ENCODE peak calls at places on chromosomes 2 and 18, in seven cellular contexts. One of them, this sample, is unnamed.

GRCh38 chr2:140247451-140248205 is 1467.4 kb upstream of the NXPH2 start:
- DNase-seq in fibroblast of lung: peak; percentile 68
- DNase-seq in mucosa of descending colon: no peak
- DNase-seq in heart right ventricle: no peak
- DNase-seq in SK-N-SH: no peak
- DNase-seq in endothelial cell of umbilical vein: no peak
- DNase-seq in A549: no peak
- DNase-seq in this sample: no peak

GRCh38 chr2:8548065-8548870 is 133.6 kb upstream of the ID2 start:
- DNase-seq in A549: no peak
- DNase-seq in heart right ventricle: no peak
- DNase-seq in mucosa of descending colon: no peak
- DNase-seq in fibroblast of lung: no peak
- DNase-seq in SK-N-SH: no peak
- DNase-seq in endothelial cell of umbilical vein: no peak
- DNase-seq in this sample: peak; percentile 24

GRCh38 chr2:102735431-102736130 is 26.2 kb upstream of the TMEM182 start:
- DNase-seq in endothelial cell of umbilical vein: peak; percentile 5
- DNase-seq in fibroblast of lung: peak; percentile 23
- DNase-seq in heart right ventricle: no peak
- DNase-seq in mucosa of descending colon: peak; percentile 60
- DNase-seq in A549: no peak
- DNase-seq in SK-N-SH: no peak
- DNase-seq in this sample: no peak

GRCh38 chr18:71797554-71797953 is 746.6 kb downstream of the CBLN2 start:
- DNase-seq in SK-N-SH: no peak
- DNase-seq in heart right ventricle: no peak
- DNase-seq in mucosa of descending colon: no peak
- DNase-seq in A549: no peak
- DNase-seq in endothelial cell of umbilical vein: no peak
- DNase-seq in fibroblast of lung: no peak
- DNase-seq in this sample: no peak

GRCh38 chr2:64354857-64355680 is 98.9 kb upstream of the LGALSL start:
- DNase-seq in fibroblast of lung: peak; percentile 59
- DNase-seq in SK-N-SH: no peak
- DNase-seq in A549: peak; percentile 70
- DNase-seq in endothelial cell of umbilical vein: no peak
- DNase-seq in mucosa of descending colon: no peak
- DNase-seq in heart right ventricle: no peak
- DNase-seq in this sample: no peak

GRCh38 chr2:133726906-133727305 is 158.6 kb upstream of the NCKAP5 start:
- DNase-seq in endothelial cell of umbilical vein: peak; percentile 31
- DNase-seq in SK-N-SH: no peak
- DNase-seq in A549: no peak
- DNase-seq in heart right ventricle: no peak
- DNase-seq in fibroblast of lung: peak; percentile 32
- DNase-seq in mucosa of descending colon: no peak
- DNase-seq in this sample: no peak

GRCh38 chr18:2965797-2966196 is 47.1 kb downstream of the LPIN2 start:
- DNase-seq in mucosa of descending colon: no peak
- DNase-seq in endothelial cell of umbilical vein: no peak
- DNase-seq in SK-N-SH: no peak
- DNase-seq in fibroblast of lung: no peak
- DNase-seq in A549: no peak
- DNase-seq in heart right ventricle: no peak
- DNase-seq in this sample: no peak

GRCh38 chr18:67108894-67109293 is 407.6 kb downstream of the DSEL start:
- DNase-seq in endothelial cell of umbilical vein: no peak
- DNase-seq in fibroblast of lung: no peak
- DNase-seq in heart right ventricle: no peak
- DNase-seq in mucosa of descending colon: no peak
- DNase-seq in SK-N-SH: no peak
- DNase-seq in A549: no peak
- DNase-seq in this sample: no peak

GRCh38 chr2:46275995-46276394 is 21.2 kb upstream of the EPAS1 start:
- DNase-seq in A549: no peak
- DNase-seq in heart right ventricle: peak; percentile 81
- DNase-seq in mucosa of descending colon: peak; percentile 51
- DNase-seq in endothelial cell of umbilical vein: peak; percentile 89
- DNase-seq in fibroblast of lung: no peak
- DNase-seq in SK-N-SH: no peak
- DNase-seq in this sample: peak; percentile 91

GRCh38 chr2:181106789-181107418 is 126.5 kb downstream of the UBE2E3 start:
- DNase-seq in A549: peak; percentile 65
- DNase-seq in heart right ventricle: no peak
- DNase-seq in mucosa of descending colon: no peak
- DNase-seq in endothelial cell of umbilical vein: peak; percentile 81
- DNase-seq in SK-N-SH: no peak
- DNase-seq in fibroblast of lung: peak; percentile 95
- DNase-seq in this sample: no peak

GRCh38 chr2:191262436-191262835 is 17.2 kb downstream of the MYO1B start:
- DNase-seq in A549: no peak
- DNase-seq in SK-N-SH: no peak
- DNase-seq in mucosa of descending colon: no peak
- DNase-seq in fibroblast of lung: no peak
- DNase-seq in heart right ventricle: no peak
- DNase-seq in endothelial cell of umbilical vein: no peak
- DNase-seq in this sample: no peak

GRCh38 chr2:131104487-131105155 is 515 bp upstream of the PLEKHB2 start:
- DNase-seq in heart right ventricle: no peak
- DNase-seq in A549: peak; percentile 91
- DNase-seq in mucosa of descending colon: no peak
- DNase-seq in fibroblast of lung: peak; percentile 85
- DNase-seq in SK-N-SH: peak; percentile 78
- DNase-seq in endothelial cell of umbilical vein: peak; percentile 50
- DNase-seq in this sample: no peak

GRCh38 chr2:151267537-151267936 is 5.9 kb upstream of the RBM43 start:
- DNase-seq in endothelial cell of umbilical vein: no peak
- DNase-seq in mucosa of descending colon: no peak
- DNase-seq in fibroblast of lung: no peak
- DNase-seq in SK-N-SH: no peak
- DNase-seq in A549: no peak
- DNase-seq in heart right ventricle: no peak
- DNase-seq in this sample: no peak

GRCh38 chr2:1653956-1654695 is 90.2 kb downstream of the PXDN start:
- DNase-seq in endothelial cell of umbilical vein: peak; percentile 40
- DNase-seq in SK-N-SH: no peak
- DNase-seq in heart right ventricle: no peak
- DNase-seq in fibroblast of lung: peak; percentile 86
- DNase-seq in mucosa of descending colon: no peak
- DNase-seq in A549: no peak
- DNase-seq in this sample: no peak

GRCh38 chr2:140658766-140659165 is 1472.0 kb downstream of the LRP1B start:
- DNase-seq in SK-N-SH: no peak
- DNase-seq in A549: peak; percentile 3
- DNase-seq in endothelial cell of umbilical vein: no peak
- DNase-seq in fibroblast of lung: no peak
- DNase-seq in mucosa of descending colon: no peak
- DNase-seq in heart right ventricle: no peak
- DNase-seq in this sample: no peak

GRCh38 chr2:20882466-20883170 is 59.7 kb upstream of the LDAH start:
- DNase-seq in SK-N-SH: peak; percentile 81
- DNase-seq in A549: no peak
- DNase-seq in endothelial cell of umbilical vein: no peak
- DNase-seq in mucosa of descending colon: no peak
- DNase-seq in heart right ventricle: no peak
- DNase-seq in fibroblast of lung: no peak
- DNase-seq in this sample: no peak

GRCh38 chr2:189561371-189561948 is 19.1 kb downstream of the SLC40A1 start:
- DNase-seq in heart right ventricle: no peak
- DNase-seq in SK-N-SH: no peak
- DNase-seq in A549: no peak
- DNase-seq in endothelial cell of umbilical vein: no peak
- DNase-seq in fibroblast of lung: peak; percentile 78
- DNase-seq in mucosa of descending colon: no peak
- DNase-seq in this sample: no peak
- H3K4me3 ChIP-seq in heart right ventricle: no peak overlapping the region
- H3K4me3 ChIP-seq in SK-N-SH: no peak overlapping the region
- H3K4me3 ChIP-seq in A549: no peak overlapping the region
- H3K4me3 ChIP-seq in endothelial cell of umbilical vein: no peak overlapping the region
- H3K4me3 ChIP-seq in fibroblast of lung: no peak overlapping the region
- H3K4me3 ChIP-seq in mucosa of descending colon: no peak overlapping the region
- H3K4me3 ChIP-seq in this sample: peak overlapping the region; percentile 47

GRCh38 chr2:128487650-128488387 is 169.2 kb upstream of the HS6ST1 start:
- DNase-seq in fibroblast of lung: no peak
- DNase-seq in heart right ventricle: no peak
- DNase-seq in SK-N-SH: no peak
- DNase-seq in mucosa of descending colon: no peak
- DNase-seq in endothelial cell of umbilical vein: no peak
- DNase-seq in A549: no peak
- DNase-seq in this sample: no peak
- H3K4me3 ChIP-seq in fibroblast of lung: no peak overlapping the region
- H3K4me3 ChIP-seq in heart right ventricle: no peak overlapping the region
- H3K4me3 ChIP-seq in SK-N-SH: no peak overlapping the region
- H3K4me3 ChIP-seq in mucosa of descending colon: no peak overlapping the region
- H3K4me3 ChIP-seq in endothelial cell of umbilical vein: no peak overlapping the region
- H3K4me3 ChIP-seq in A549: no peak overlapping the region
- H3K4me3 ChIP-seq in this sample: no peak overlapping the region

GRCh38 chr2:241308832-241309500 is 6.5 kb downstream of the HDLBP start:
- DNase-seq in fibroblast of lung: no peak
- DNase-seq in SK-N-SH: no peak
- DNase-seq in mucosa of descending colon: no peak
- DNase-seq in endothelial cell of umbilical vein: no peak
- DNase-seq in A549: no peak
- DNase-seq in heart right ventricle: no peak
- DNase-seq in this sample: no peak
- H3K4me3 ChIP-seq in fibroblast of lung: no peak overlapping the region
- H3K4me3 ChIP-seq in SK-N-SH: no peak overlapping the region
- H3K4me3 ChIP-seq in mucosa of descending colon: no peak overlapping the region
- H3K4me3 ChIP-seq in endothelial cell of umbilical vein: no peak overlapping the region
- H3K4me3 ChIP-seq in A549: no peak overlapping the region
- H3K4me3 ChIP-seq in heart right ventricle: no peak overlapping the region
- H3K4me3 ChIP-seq in this sample: no peak overlapping the region

DNA sequence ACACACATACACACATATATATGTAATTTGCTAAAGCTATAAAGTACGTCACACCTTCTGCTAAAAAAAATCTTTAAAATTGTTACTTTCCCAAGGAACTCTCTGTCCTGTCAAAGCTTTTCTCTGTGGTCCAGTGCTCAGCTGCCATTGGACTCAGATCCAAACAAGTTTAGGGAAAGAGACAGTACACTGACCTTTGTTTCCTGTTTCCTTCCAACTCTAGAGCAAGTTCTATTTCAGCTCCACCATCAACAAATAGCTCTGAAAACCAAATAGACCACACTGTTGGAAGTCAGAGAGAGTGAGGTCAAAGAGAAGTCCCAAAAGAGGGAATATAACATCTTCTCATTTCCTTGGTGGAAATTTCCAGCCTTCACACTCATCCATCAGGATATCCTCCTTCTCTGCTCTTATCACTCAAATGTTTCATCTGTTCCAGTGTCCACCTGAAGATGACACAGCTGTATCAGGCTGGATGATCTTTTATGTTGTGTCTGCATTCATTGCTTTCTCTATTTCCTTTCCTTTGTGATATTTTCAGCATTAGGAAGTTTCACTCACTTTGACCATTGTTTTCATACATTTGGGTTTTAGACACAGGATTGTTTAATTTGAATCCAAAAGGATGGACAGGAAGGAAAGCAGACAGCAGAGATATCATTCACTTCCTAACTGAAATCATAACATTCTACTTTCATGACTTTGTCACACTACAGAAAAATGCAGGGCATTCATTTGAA is 192.3 kb upstream of the NT5C1B start:
- DNase-seq in mucosa of descending colon: no peak
- DNase-seq in SK-N-SH: no peak
- DNase-seq in fibroblast of lung: no peak
- DNase-seq in endothelial cell of umbilical vein: no peak
- DNase-seq in A549: no peak
- DNase-seq in heart right ventricle: no peak
- DNase-seq in this sample: no peak
- H3K4me3 ChIP-seq in mucosa of descending colon: no peak overlapping the region
- H3K4me3 ChIP-seq in SK-N-SH: no peak overlapping the region
- H3K4me3 ChIP-seq in fibroblast of lung: no peak overlapping the region
- H3K4me3 ChIP-seq in endothelial cell of umbilical vein: no peak overlapping the region
- H3K4me3 ChIP-seq in A549: no peak overlapping the region
- H3K4me3 ChIP-seq in heart right ventricle: no peak overlapping the region
- H3K4me3 ChIP-seq in this sample: no peak overlapping the region

GRCh38 chr2:172464340-172465129 is 37.1 kb downstream of the ITGA6 start:
- DNase-seq in heart right ventricle: no peak
- DNase-seq in fibroblast of lung: no peak
- DNase-seq in endothelial cell of umbilical vein: peak; percentile 50
- DNase-seq in mucosa of descending colon: no peak
- DNase-seq in A549: no peak
- DNase-seq in SK-N-SH: no peak
- DNase-seq in this sample: no peak

GRCh38 chr2:172462393-172463381 is 35.3 kb downstream of the ITGA6 start:
- DNase-seq in SK-N-SH: no peak
- DNase-seq in heart right ventricle: no peak
- DNase-seq in endothelial cell of umbilical vein: no peak
- DNase-seq in A549: no peak
- DNase-seq in mucosa of descending colon: peak; percentile 39
- DNase-seq in fibroblast of lung: no peak
- DNase-seq in this sample: no peak

GRCh38 chr2:172461591-172462392 is 34.4 kb downstream of the ITGA6 start:
- DNase-seq in endothelial cell of umbilical vein: peak; percentile 62
- DNase-seq in mucosa of descending colon: peak; percentile 88
- DNase-seq in fibroblast of lung: peak; percentile 35
- DNase-seq in SK-N-SH: peak; percentile 69
- DNase-seq in heart right ventricle: peak; percentile 70
- DNase-seq in A549: peak; percentile 56
- DNase-seq in this sample: peak; percentile 56

GRCh38 chr2:172467382-172467781 is 40.0 kb downstream of the ITGA6 start:
- DNase-seq in SK-N-SH: no peak
- DNase-seq in mucosa of descending colon: no peak
- DNase-seq in endothelial cell of umbilical vein: no peak
- DNase-seq in fibroblast of lung: no peak
- DNase-seq in heart right ventricle: no peak
- DNase-seq in A549: peak; percentile 13
- DNase-seq in this sample: no peak

DNA sequence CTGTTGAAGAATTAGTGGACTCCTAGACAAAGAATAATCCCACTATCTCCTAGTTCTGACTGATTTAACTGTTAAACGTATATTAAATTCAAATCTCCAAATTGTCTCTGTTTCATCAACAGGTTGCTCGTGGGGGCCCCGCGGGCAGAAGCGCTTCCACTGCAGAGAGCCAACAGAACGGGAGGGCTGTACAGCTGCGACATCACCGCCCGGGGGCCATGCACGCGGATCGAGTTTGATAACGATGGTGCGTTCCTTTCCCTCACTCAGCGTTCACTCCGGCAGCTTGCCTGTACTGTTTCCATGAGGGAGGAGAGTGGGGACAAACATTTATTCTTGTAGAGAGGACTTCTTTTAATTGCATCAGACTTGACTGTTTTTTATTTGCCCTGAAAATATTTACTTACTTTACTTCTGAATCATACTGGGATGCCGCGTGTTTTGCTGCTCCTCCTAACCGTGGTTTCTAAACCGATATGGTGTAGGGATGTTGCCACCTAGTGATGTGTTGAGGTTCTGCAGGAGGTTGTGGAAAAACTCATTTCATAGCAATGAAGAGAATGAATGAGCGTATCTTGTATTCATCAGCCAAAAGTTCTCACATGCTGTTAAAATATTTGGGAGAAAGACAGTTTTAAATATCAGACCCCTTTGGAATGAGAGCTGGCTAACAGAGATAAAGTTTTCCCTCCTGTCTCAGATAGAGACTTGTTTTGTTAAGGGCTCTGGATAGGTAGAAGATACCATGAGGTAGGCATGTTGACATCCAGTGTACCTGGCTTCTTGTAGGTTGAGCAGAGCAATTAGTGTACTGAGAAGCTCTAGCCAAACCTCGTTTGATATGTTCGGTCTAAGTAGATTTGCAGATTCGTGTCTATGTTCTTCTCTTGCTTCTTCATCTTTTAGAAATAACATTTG is 38.3 kb downstream of the ITGA6 start:
- DNase-seq in heart right ventricle: peak; percentile 22
- DNase-seq in A549: peak; percentile 87
- DNase-seq in fibroblast of lung: peak; percentile 90
- DNase-seq in mucosa of descending colon: peak; percentile 67
- DNase-seq in endothelial cell of umbilical vein: peak; percentile 79
- DNase-seq in SK-N-SH: peak; percentile 67
- DNase-seq in this sample: peak; percentile 67
- H3K4me3 ChIP-seq in heart right ventricle: no peak overlapping the region
- H3K4me3 ChIP-seq in A549: peak overlapping the region; percentile 20
- H3K4me3 ChIP-seq in fibroblast of lung: peak overlapping the region; percentile 56
- H3K4me3 ChIP-seq in mucosa of descending colon: no peak overlapping the region
- H3K4me3 ChIP-seq in endothelial cell of umbilical vein: no peak overlapping the region
- H3K4me3 ChIP-seq in SK-N-SH: peak overlapping the region; percentile 41
- H3K4me3 ChIP-seq in this sample: no peak overlapping the region

This sample was measured in aorta.